ENCODE peak calls at places on chromosomes 7 and 10, in nine cellular contexts. K is SK-N-SH, S is ascending aorta, G is brain microvascular endothelial cell, P is foreskin fibroblast, A is progenitor cell of endocrine pancreas, X is sigmoid colon, V is PC-3, T is WTC11. H is an unnamed sample.

GRCh38 chr10:5812283-5813090 is 747 bp downstream of the GDI2 start:
- DNase-seq in P (no peak), X (peak; percentile 78), S (no peak), T (peak; percentile 59), V (no peak), A (peak; percentile 32), G (no peak), K (peak; percentile 82), H (peak; percentile 30)

GRCh38 chr10:133239990-133240389 is 2.3 kb downstream of the VENTX start:
- DNase-seq in V (no peak), A (no peak), T (no peak), S (no peak), K (no peak), G (no peak), P (no peak), X (no peak), H (no peak)

GRCh38 chr10:89207181-89207800 is at the start of gene CH25H:
- DNase-seq in V (peak; percentile 14), P (peak; percentile 76), T (peak; percentile 62), G (peak; percentile 71), S (no peak), K (peak; percentile 72), X (peak; percentile 92), A (peak; percentile 34), H (peak; percentile 51)

GRCh38 chr7:144826248-144826647 is 9.6 kb downstream of the TPK1 start:
- DNase-seq in V (no peak), T (no peak), P (no peak), A (no peak), K (no peak), G (no peak), S (no peak), X (no peak), H (no peak)

GRCh38 chr10:70234668-70235447 is 1.6 kb upstream of the PPA1 start:
- DNase-seq in X (no peak), K (no peak), P (peak; percentile 90), A (no peak), T (no peak), S (no peak), G (peak; percentile 42), V (no peak), H (no peak)

GRCh38 chr10:16509996-16510395 is 11.7 kb downstream of the C1QL3 start:
- DNase-seq in K (no peak), T (no peak), V (no peak), P (no peak), A (no peak), X (no peak), G (peak; percentile 40), S (no peak), H (no peak)

GRCh38 chr10:13724484-13724883 is 137.7 kb downstream of the PRPF18 start:
- DNase-seq in V (no peak), G (no peak), S (no peak), K (no peak), P (peak; percentile 91), T (no peak), X (no peak), A (no peak), H (no peak)

GRCh38 chr10:110067960-110068770 is 60.4 kb downstream of the ADD3 start:
- DNase-seq in P (no peak), X (no peak), S (no peak), G (no peak), A (no peak), T (no peak), K (no peak), V (no peak), H (no peak)

GRCh38 chr7:77537136-77537594 is at the start of gene PTPN12:
- DNase-seq in X (peak; percentile 91), P (no peak), A (peak; percentile 53), G (peak; percentile 59), K (no peak), V (no peak), S (no peak), T (peak; percentile 71), H (no peak)

GRCh38 chr7:28942158-28942557 is 16.0 kb downstream of the TRIL start:
- DNase-seq in P (no peak), V (no peak), X (no peak), A (no peak), K (no peak), S (no peak), T (no peak), G (no peak), H (no peak)

GRCh38 chr10:30433779-30434272 is at the start of gene MAP3K8:
- DNase-seq in X (peak; percentile 94), A (peak; percentile 73), T (peak; percentile 87), G (peak; percentile 72), K (peak; percentile 92), S (peak; percentile 84), P (peak; percentile 58), V (peak; percentile 79), H (peak; percentile 68)

GRCh38 chr7:1091019-1091643 is 3.2 kb downstream of the GPER1 start:
- DNase-seq in S (no peak), K (no peak), G (no peak), A (no peak), X (no peak), V (peak; percentile 9), T (no peak), P (no peak), H (no peak)

DNA sequence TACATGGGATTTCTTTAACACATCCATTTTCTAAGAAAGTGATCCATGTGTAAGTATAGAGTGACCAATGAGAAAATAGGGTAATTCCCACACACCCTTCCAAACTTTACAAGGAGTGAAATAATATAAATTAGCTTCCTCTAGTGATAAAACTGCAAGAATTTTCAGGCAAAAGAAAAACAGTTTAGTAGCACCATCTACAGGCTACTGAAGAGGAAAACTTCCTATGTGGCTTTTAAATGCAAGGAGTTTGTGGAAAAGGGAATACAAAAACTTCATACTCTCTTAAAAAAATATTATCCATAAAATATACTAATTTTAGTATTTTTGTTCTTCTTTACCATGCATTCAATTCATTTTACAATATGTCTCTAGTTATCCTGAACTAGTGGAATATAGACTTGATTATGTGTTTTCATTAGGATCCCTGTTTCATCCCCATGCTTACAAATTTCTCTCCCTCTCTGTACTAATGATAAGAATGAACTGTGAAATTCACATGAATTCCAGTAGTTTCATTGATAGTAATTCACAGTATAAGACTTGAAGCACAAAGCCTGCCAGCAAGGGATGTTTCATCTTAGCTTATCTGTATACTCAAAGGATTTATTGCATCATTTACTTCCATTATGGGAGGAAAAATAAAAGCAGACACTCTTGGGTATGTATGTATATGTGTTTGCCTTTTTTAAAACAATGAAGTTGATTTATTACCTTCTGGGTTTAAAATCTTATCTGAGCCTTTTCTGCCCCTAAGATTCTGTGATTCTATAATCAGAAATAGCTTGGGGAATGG is 442.9 kb downstream of the AUTS2 start:
- DNase-seq in K (no peak), G (no peak), T (no peak), V (no peak), X (no peak), S (no peak), A (no peak), P (no peak), H (no peak)
- TF ChIP-seq CTCF in K (peak; percentile 78), G (peak; percentile 14), T (no peak), V (no peak), X (no peak), S (peak; percentile 40), A (peak; percentile 59), P (peak; percentile 19), H (peak; percentile 69)

GRCh38 chr7:30709549-30709948 is 27.3 kb upstream of the CRHR2 start:
- DNase-seq in A (no peak), T (peak; percentile 72), G (no peak), P (no peak), X (no peak), S (no peak), V (no peak), K (no peak), H (no peak)

GRCh38 chr7:30708412-30708811 is 26.2 kb upstream of the CRHR2 start:
- DNase-seq in S (no peak), V (no peak), A (no peak), G (no peak), X (no peak), T (no peak), K (no peak), P (no peak), H (no peak)

GRCh38 chr7:30713397-30713796 is 31.1 kb upstream of the CRHR2 start:
- DNase-seq in V (no peak), X (no peak), K (no peak), P (no peak), T (no peak), G (no peak), A (no peak), S (no peak), H (no peak)

GRCh38 chr7:30708983-30709382 is 26.7 kb upstream of the CRHR2 start:
- DNase-seq in V (no peak), X (peak; percentile 74), G (no peak), P (peak; percentile 4), A (no peak), K (no peak), T (no peak), S (no peak), H (no peak)

GRCh38 chr7:30710669-30711068 is 28.4 kb upstream of the CRHR2 start:
- DNase-seq in K (no peak), X (no peak), S (no peak), P (no peak), T (no peak), A (no peak), V (peak; percentile 38), G (no peak), H (no peak)
- TF ChIP-seq CTCF in K (no peak), X (no peak), S (no peak), P (no peak), T (no peak), A (no peak), V (no peak), G (no peak), H (no peak)

DNA sequence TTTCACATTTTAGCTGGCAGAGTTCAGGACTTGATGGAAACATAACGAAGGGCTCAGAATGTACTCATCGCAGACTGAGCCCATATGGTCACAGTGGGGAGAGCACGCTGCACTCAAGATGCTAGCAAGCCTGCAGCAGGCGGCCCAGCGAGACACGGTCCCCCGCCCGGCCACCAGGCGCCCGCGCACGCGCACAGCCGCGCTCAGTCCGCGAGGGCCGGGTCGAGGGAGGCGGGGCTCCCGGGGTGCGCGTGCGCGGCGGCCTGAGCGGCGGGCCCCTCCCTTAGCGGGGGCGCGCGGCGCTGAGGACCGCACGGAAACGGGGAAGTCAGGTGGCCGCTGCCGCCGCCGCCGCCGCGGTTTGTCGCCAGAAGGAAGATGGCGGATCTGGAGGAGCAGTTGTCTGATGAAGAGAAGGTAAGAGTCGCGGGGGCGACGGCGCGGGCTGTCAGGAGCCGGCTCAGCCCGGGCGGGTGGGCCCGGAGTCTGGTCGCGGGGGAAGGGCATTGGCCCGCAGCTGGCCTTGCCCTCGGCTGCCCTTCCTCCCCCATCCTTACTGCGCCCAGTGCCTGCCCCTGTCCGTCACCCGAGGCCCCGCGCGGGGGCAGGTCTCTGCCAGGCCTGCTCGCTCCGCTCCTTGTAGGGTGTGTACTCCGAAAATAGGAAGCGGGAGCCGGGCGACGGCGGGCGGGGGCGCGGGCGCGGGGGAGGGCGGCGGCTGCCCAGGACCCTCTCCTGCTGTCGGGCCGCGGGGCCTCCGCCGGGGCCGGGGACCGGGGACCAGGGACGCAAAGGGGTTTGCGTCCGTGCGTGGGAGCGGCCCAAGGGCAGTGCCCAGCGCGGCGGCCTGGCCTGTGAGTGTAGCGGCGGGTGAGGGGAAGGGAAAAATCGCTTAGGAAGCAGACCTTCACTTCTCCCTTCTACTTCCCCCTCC is at the start of gene CAPZA2:
- DNase-seq in S (peak; percentile 67), A (peak; percentile 93), T (peak; percentile 92), X (peak; percentile 96), K (peak; percentile 100), P (peak; percentile 90), G (peak; percentile 77), V (peak; percentile 94), H (peak; percentile 93)
- TF ChIP-seq CTCF in S (peak; percentile 37), A (peak; percentile 32), T (no peak), X (peak; percentile 44), K (peak; percentile 35), P (no peak), G (peak; percentile 37), V (no peak), H (peak; percentile 54)

GRCh38 chr10:117860823-117861222 is 185.9 kb downstream of the RAB11FIP2 start:
- DNase-seq in T (no peak), X (no peak), G (peak; percentile 2), P (peak; percentile 3), V (peak; percentile 46), A (no peak), K (peak; percentile 34), S (no peak), H (no peak)
- TF ChIP-seq CTCF in T (peak; percentile 33), X (no peak), G (no peak), P (peak; percentile 34), V (peak; percentile 55), A (peak; percentile 50), K (peak; percentile 27), S (no peak), H (peak; percentile 64)

H was measured in neural crest cell.